ENCODE peak calls at places on chromosome 2, in nine cellular contexts. V, L, M, W, A, G, D, X and C are unnamed samples.

GRCh38 chr2:235030126-235030525 is 78.3 kb downstream of the SH3BP4 start:
- ATAC-seq in V (no peak), L (no peak), M (no peak), W (peak; percentile 4), A (no peak), G (no peak), D (no peak), X (no peak), C (no peak)

GRCh38 chr2:11499081-11499743 is 33.3 kb upstream of the E2F6 start:
- ATAC-seq in V (no peak), L (no peak), M (no peak), W (no peak), A (no peak), G (no peak), D (no peak), X (no peak), C (no peak)

GRCh38 chr2:173058673-173059072 is 17.0 kb upstream of the MAP3K20 start:
- ATAC-seq in V (peak; percentile 48), L (no peak), M (no peak), W (no peak), A (no peak), G (no peak), D (no peak), X (no peak), C (no peak)

GRCh38 chr2:202112041-202112440 is 39.0 kb downstream of the KIAA2012 start:
- ATAC-seq in V (no peak), L (no peak), M (no peak), W (no peak), A (no peak), G (no peak), D (no peak), X (no peak), C (no peak)

GRCh38 chr2:231299267-231299666 is 96.2 kb upstream of the B3GNT7 start:
- ATAC-seq in V (peak; percentile 62), L (no peak), M (no peak), W (no peak), A (no peak), G (no peak), D (peak; percentile 35), X (no peak), C (peak; percentile 78)

GRCh38 chr2:16726577-16726976 is 60.9 kb upstream of the CYRIA start:
- ATAC-seq in V (no peak), L (no peak), M (no peak), W (no peak), A (no peak), G (no peak), D (no peak), X (no peak), C (no peak)

GRCh38 chr2:176872406-176872805 is 340.2 kb upstream of the HNRNPA3 start:
- ATAC-seq in V (no peak), L (no peak), M (no peak), W (no peak), A (no peak), G (no peak), D (no peak), X (no peak), C (no peak)

GRCh38 chr2:238700122-238700457 is 147.8 kb upstream of the TWIST2 start:
- ATAC-seq in V (peak; percentile 91), L (no peak), M (no peak), W (peak; percentile 79), A (no peak), G (peak; percentile 44), D (no peak), X (no peak), C (no peak)

GRCh38 chr2:167438206-167438605 is 549.9 kb downstream of the XIRP2 start:
- ATAC-seq in V (no peak), L (no peak), M (no peak), W (no peak), A (no peak), G (no peak), D (no peak), X (no peak), C (peak; percentile 8)

GRCh38 chr2:147818741-147819140 is 26.1 kb upstream of the ACVR2A start:
- ATAC-seq in V (no peak), L (no peak), M (no peak), W (no peak), A (no peak), G (no peak), D (no peak), X (no peak), C (no peak)

GRCh38 chr2:34254272-34254882 is 655.3 kb upstream of the FAM98A start:
- ATAC-seq in V (no peak), L (no peak), M (no peak), W (no peak), A (no peak), G (no peak), D (no peak), X (no peak), C (no peak)